ENCODE peak calls at places on chromosomes 12 and 14, in five cellular contexts. U, M, O, D and C are unnamed samples.

GRCh38 chr12:7879246-7879645 is 6.5 kb upstream of the SLC2A14 start:
- DNase-seq in U (no peak), M (no peak), O (no peak), D (no peak), C (no peak)

GRCh38 chr14:47277703-47278102 is 397.7 kb downstream of the MDGA2 start:
- DNase-seq in U (peak), M (no peak), O (no peak), D (no peak), C (no peak)

GRCh38 chr14:88882236-88882635 is 57.8 kb downstream of the TTC8 start:
- DNase-seq in U (no peak), M (no peak), O (peak), D (no peak), C (peak)

GRCh38 chr12:13173537-13173936 is 23.0 kb upstream of the EMP1 start:
- DNase-seq in U (peak), M (peak), O (peak), D (peak), C (peak)

GRCh38 chr14:22822017-22822618 is 6.9 kb upstream of the SLC7A7 start:
- DNase-seq in U (no peak), M (no peak), O (no peak), D (no peak), C (no peak)

GRCh38 chr12:108634225-108634795 is 616 bp upstream of the SELPLG start:
- DNase-seq in U (no peak), M (no peak), O (no peak), D (peak), C (no peak)

GRCh38 chr12:131830335-131831020 is 2.3 kb downstream of the MMP17 start:
- DNase-seq in U (peak), M (peak), O (peak), D (peak), C (no peak)

GRCh38 chr12:130826151-130826801 is 12.8 kb downstream of the STX2 start:
- DNase-seq in U (peak), M (peak), O (peak), D (peak), C (peak)

GRCh38 chr12:123808167-123808566 is 46.1 kb downstream of the DNAH10 start:
- DNase-seq in U (peak), M (peak), O (peak), D (no peak), C (no peak)

GRCh38 chr12:14650791-14651190 is 45.6 kb downstream of the GUCY2C start:
- DNase-seq in U (no peak), M (no peak), O (no peak), D (no peak), C (no peak)

DNA sequence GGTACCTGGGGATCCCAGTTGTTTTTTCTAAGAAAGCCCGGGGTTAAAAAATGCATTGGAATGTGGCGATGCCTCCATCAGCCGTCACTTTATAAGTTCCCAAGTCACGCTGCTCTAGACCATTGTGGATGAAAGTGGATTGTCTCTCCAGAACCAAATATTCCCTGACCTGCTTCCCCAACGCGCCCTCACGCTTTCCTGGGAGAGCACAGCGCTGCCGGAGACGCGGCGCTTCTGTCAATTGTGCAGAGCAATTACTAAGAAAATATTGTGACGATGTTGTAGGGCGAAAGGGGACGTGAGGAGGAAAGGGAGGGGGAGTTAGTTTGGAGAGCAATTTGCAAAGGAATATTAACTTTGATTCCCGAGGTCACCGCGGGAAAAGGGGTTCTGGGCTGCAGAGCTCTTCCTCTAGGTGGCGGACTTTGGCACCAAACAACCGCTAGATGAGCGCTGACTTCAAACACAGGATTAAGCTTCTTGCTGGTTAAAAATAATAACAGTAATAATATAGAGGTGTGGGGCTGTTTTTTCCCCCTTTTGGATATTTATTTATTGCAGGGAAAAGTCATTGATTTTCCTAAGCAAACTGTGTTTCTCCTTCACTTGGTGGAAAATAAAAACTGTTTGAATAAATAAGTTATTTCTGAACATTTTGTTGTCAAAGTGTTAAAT is 9.6 kb upstream of the FOXG1 start:
- DNase-seq in U (peak), M (peak), O (peak), D (no peak), C (no peak)
- TF ChIP-seq CTCF in U (peak), M (peak), O (peak), D (peak), C (peak)

GRCh38 chr14:68974759-68975347 is 4.2 kb downstream of the ACTN1 start:
- DNase-seq in U (no peak), M (no peak), O (no peak), D (no peak), C (no peak)

GRCh38 chr14:68977741-68978549 is 1.2 kb downstream of the ACTN1 start:
- DNase-seq in U (peak), M (peak), O (peak), D (peak), C (no peak)

GRCh38 chr14:68977137-68977740 is 1.9 kb downstream of the ACTN1 start:
- DNase-seq in U (no peak), M (no peak), O (no peak), D (no peak), C (no peak)

GRCh38 chr14:68975667-68976066 is 3.4 kb downstream of the ACTN1 start:
- DNase-seq in U (peak), M (peak), O (peak), D (no peak), C (no peak)

GRCh38 chr14:68976160-68977067 is 2.7 kb downstream of the ACTN1 start:
- DNase-seq in U (no peak), M (no peak), O (peak), D (peak), C (no peak)
- H3K4me3 ChIP-seq in U (peak), M (peak), O (peak), D (no peak), C (peak)

GRCh38 chr12:48816148-48816854 is 2.0 kb upstream of the CACNB3 start:
- DNase-seq in U (no peak), M (no peak), O (no peak), D (peak), C (no peak)

GRCh38 chr12:48819986-48820385 is 1.7 kb downstream of the CACNB3 start:
- DNase-seq in U (no peak), M (no peak), O (no peak), D (no peak), C (no peak)

GRCh38 chr12:48820406-48820805 is 2.1 kb downstream of the CACNB3 start:
- DNase-seq in U (no peak), M (no peak), O (no peak), D (no peak), C (no peak)

GRCh38 chr12:48817957-48818830 is at the start of gene CACNB3:
- DNase-seq in U (peak), M (peak), O (peak), D (peak), C (no peak)

GRCh38 chr12:48818831-48819590 is 715 bp downstream of the CACNB3 start:
- DNase-seq in U (no peak), M (no peak), O (no peak), D (peak), C (no peak)
- TF ChIP-seq CTCF in U (no peak), M (peak), O (peak), D (no peak), C (peak)

DNA sequence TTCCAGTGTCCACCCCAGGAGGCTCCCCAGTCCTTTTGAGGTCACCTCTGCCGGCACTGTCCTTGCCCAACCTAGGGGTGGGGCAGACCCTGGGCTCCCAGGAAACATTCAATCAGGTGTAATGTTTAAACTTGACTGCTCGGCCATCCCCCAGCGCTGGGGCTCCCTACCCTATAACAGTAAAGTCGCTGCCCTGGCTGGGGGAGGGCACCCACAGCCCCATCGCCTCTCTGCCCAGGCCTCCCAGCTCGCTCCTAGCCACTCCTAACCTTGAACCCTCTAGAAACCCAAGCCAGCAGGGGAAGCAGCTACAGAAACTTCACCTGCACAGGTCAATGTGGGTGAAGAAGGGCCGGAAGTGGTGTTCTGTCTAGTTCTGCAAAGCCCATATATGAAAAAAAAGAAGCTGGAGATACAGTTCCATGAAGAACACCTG is 1.3 kb downstream of the CLMN start:
- DNase-seq in U (no peak), M (no peak), O (no peak), D (peak), C (no peak)
- H3K4me3 ChIP-seq in U (no peak), M (no peak), O (no peak), D (no peak), C (no peak)

GRCh38 chr12:6375269-6376078 is at the start of gene SCNN1A:
- DNase-seq in U (no peak), M (no peak), O (no peak), D (peak), C (no peak)

GRCh38 chr12:6376965-6377666 is 1.8 kb upstream of the SCNN1A start:
- DNase-seq in U (no peak), M (no peak), O (no peak), D (peak), C (no peak)

GRCh38 chr12:6374781-6375150 is 597 bp downstream of the SCNN1A start:
- DNase-seq in U (no peak), M (no peak), O (no peak), D (peak), C (no peak)

GRCh38 chr12:6377667-6377994 is 2.3 kb upstream of the SCNN1A start:
- DNase-seq in U (no peak), M (no peak), O (no peak), D (peak), C (peak)

DNA sequence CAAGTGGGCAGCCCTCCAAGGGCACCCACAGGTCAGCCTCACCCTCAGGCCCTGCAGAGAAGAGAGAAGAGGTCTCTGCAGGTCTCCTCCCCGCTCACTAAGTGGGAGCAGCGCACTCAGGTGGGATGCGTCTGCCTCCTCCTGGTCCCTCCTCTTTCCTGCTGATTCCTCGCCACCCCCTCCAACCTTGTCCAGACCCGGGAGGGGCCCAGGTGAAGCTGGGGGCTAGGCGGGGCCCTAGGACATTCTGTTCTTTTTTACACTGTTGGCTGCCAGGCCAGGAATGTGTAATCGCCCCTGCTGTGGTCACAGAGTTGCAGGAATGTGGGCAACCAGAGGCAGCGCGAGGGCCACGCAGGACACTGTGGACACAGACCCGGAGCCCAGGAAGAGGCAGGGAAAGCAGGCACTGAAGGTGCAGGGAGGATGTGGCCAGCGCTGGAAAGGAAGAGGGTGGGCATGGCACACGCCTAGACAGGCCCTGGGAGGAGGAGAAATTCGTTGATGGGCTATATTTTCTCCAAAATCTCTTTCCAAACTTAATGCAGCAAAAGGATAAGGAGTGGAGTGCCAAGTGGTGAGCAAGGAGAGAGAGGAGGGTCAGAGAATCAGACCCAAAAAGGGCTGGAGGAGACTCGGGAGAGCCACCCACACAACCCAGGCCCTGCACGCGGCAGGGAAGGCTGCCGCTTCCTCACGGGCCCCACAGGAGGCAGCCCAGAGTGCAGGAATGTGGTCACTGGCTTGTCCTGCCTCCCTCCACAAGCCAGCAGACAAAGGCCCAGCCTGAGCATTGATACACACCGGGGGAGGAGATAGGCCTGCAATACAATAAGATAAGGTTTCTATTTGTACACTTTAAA is 947 bp upstream of the SCNN1A start:
- DNase-seq in U (peak), M (peak), O (peak), D (peak), C (peak)
- TF ChIP-seq CTCF in U (peak), M (peak), O (peak), D (peak), C (peak)

DNA sequence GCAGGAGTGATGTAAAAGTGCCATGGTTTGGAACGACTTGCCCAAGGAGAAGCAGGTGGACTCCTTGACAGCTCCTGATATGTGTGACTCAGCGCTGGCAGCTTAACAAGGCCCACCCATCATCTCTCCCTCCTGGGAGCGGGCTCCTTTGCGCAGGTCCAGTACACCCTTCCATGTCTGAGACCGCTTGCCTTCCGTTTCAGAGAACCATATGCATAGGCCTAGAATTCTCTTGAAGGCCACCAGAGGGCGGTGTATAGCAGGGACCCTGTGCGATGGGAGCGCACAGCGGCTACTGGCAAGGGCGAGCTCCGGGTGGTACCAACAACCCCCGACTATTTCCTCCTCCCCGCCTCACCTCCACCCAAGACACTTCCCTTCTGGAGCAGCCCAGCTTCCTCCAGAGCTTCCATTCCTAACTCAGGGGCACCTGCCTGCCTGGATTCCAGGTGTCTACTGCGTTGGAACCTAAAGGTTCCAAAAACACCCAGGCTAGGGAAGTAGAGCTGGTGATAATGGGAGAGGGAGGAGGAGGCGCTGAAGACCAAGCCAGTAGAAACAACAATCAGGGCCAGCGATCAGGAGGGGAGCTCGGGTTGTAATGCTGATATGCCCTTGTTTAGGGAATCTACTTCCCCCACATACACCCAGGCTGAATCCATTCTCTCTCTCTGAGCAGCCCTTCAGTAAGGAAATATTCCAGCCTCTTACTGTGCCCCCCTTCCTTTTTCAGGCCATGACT is 6.2 kb downstream of the DHH start:
- DNase-seq in U (peak), M (peak), O (peak), D (peak), C (peak)
- H3K4me3 ChIP-seq in U (peak), M (no peak), O (no peak), D (no peak), C (no peak)

DNA sequence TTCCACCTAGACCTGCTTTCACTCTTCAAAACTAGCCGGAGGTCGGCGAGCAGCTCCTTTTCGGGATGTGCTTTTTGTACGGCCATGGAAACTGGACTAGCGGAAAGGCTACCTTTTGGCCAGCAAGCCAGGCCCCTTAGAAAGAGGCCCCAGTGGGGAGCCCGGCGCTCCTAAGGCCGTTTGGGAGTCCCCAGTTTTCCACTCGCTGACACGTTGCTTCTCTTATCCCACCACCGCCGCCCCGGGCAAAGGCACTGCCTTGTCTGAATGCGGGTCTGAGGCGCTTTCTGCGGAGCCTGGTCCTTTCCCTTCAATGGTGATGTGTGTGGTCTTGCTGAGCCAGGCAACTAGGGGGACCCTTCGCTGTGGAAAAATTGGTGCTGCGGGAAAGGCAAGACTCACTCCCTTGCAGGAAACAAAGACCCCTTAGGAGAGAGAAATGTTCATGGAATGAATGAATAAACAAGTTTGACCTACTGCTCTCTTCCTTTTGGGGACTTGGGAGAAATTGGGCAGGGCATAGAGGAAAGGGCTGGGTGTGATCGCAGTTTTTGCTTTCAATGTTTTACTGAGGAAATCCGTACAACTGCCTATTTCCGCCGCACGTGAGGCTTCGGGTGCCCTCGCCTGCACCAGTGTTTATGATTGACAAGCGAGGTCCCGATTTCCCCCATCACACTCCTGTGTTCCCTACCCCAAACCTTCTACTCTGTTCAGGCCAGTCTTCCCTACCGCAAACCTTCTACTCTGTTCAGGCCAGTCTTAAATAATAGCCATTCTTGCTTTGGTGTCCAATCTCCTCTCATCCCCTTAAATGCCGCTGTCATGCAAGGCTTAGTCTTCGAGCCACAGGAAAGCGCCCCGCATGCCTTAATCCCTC is 970 bp upstream of the SLC38A2 start:
- DNase-seq in U (peak), M (no peak), O (no peak), D (peak), C (no peak)
- TF ChIP-seq CTCF in U (peak), M (peak), O (peak), D (no peak), C (peak)